ENCODE peak calls at places on chromosomes 16 and 17, in six cellular contexts. K, Z, I, O, F and J are unnamed samples.

GRCh38 chr17:44940321-44940720 is 7.3 kb downstream of the KIF18B start:
- DNase-seq in Z (peak), F (no peak), I (no peak), K (peak), O (peak), J (no peak)

GRCh38 chr16:63690961-63691360 is 1430.9 kb downstream of the CDH11 start:
- DNase-seq in I (no peak), F (no peak), Z (no peak), K (no peak), O (no peak), J (no peak)

GRCh38 chr16:49472598-49472997 is 99.0 kb downstream of the C16orf78 start:
- DNase-seq in F (no peak), I (no peak), K (no peak), O (no peak), Z (no peak), J (peak)

GRCh38 chr17:34252890-34253525 is 2.1 kb upstream of the CCL2 start:
- DNase-seq in Z (no peak), I (no peak), O (no peak), K (peak), F (no peak), J (no peak)

GRCh38 chr17:27466748-27467375 is 10.6 kb downstream of the KSR1 start:
- DNase-seq in Z (no peak), O (no peak), F (no peak), K (no peak), I (no peak), J (no peak)

GRCh38 chr17:78748730-78749317 is 33.2 kb downstream of the CYTH1 start:
- DNase-seq in O (peak), I (peak), F (peak), K (peak), Z (peak), J (no peak)

GRCh38 chr16:56726283-56726682 is 3.6 kb upstream of the NUP93 start:
- DNase-seq in O (no peak), F (no peak), I (no peak), K (no peak), Z (no peak), J (no peak)

GRCh38 chr17:78559749-78560368 is 17.3 kb downstream of the DNAH17 start:
- DNase-seq in K (no peak), O (peak), F (no peak), I (no peak), Z (peak), J (no peak)

GRCh38 chr16:67883872-67884261 is 818 bp upstream of the NRN1L start:
- DNase-seq in F (peak), Z (peak), O (peak), K (peak), I (peak), J (peak)

GRCh38 chr17:68455756-68456528 is 1.4 kb downstream of the WIPI1 start:
- DNase-seq in K (peak), O (peak), F (peak), I (no peak), Z (peak), J (peak)

GRCh38 chr16:67386861-67387455 is 6.3 kb downstream of the TPPP3 start:
- DNase-seq in Z (no peak), I (no peak), O (no peak), F (no peak), K (no peak), J (no peak)

GRCh38 chr16:90037202-90037765 is 18.0 kb upstream of the DBNDD1 start:
- DNase-seq in O (no peak), K (no peak), F (no peak), I (no peak), Z (no peak), J (no peak)

GRCh38 chr16:67961551-67961957 is 6.9 kb downstream of the SLC12A4 start:
- DNase-seq in K (no peak), F (peak), I (no peak), O (peak), Z (peak), J (no peak)

GRCh38 chr17:49290690-49291326 is 60.2 kb upstream of the PHOSPHO1 start:
- DNase-seq in Z (peak), K (peak), O (no peak), I (peak), F (no peak), J (no peak)

GRCh38 chr17:34306466-34306865 is 12.8 kb upstream of the CCL8 start:
- DNase-seq in Z (peak), I (no peak), K (peak), O (peak), F (no peak), J (peak)

GRCh38 chr17:77088455-77089117 is 52.2 kb upstream of the SEC14L1 start:
- DNase-seq in F (peak), O (peak), K (peak), I (peak), Z (peak), J (peak)

GRCh38 chr17:46717999-46718398 is 100.5 kb downstream of the WNT3 start:
- DNase-seq in F (no peak), Z (no peak), O (no peak), I (no peak), K (no peak), J (no peak)

GRCh38 chr16:88375236-88376052 is 7.3 kb upstream of the ZNF469 start:
- DNase-seq in O (no peak), F (no peak), Z (no peak), I (no peak), K (no peak), J (no peak)

GRCh38 chr16:88969361-88969831 is 7.6 kb downstream of the CBFA2T3 start:
- DNase-seq in I (no peak), Z (no peak), O (no peak), K (no peak), F (no peak), J (no peak)

GRCh38 chr16:67120025-67120424 is 10.3 kb downstream of the PHAF1 start:
- DNase-seq in I (no peak), Z (peak), O (no peak), K (no peak), F (no peak), J (no peak)

GRCh38 chr17:62807812-62808575 is at the start of gene MARCHF10:
- DNase-seq in Z (peak), O (peak), I (peak), F (no peak), K (peak), J (peak)

GRCh38 chr16:48115299-48115698 is 40.5 kb downstream of the ABCC12 start:
- DNase-seq in F (no peak), K (no peak), O (no peak), Z (no peak), I (no peak), J (no peak)

GRCh38 chr16:75593825-75594820 is 27.9 kb downstream of the GABARAPL2 start:
- DNase-seq in Z (peak), F (no peak), I (no peak), K (peak), O (no peak), J (no peak)

GRCh38 chr16:28878083-28878926 is at the start of gene ATP2A1:
- DNase-seq in Z (no peak), K (no peak), I (no peak), O (no peak), F (no peak), J (no peak)

GRCh38 chr17:304461-304860 is 48.1 kb downstream of the RPH3AL start:
- DNase-seq in K (peak), O (no peak), F (peak), I (no peak), Z (no peak), J (no peak)

GRCh38 chr17:75277664-75278071 is 6.6 kb upstream of the MIF4GD start:
- DNase-seq in K (peak), O (no peak), I (no peak), Z (peak), F (no peak), J (no peak)

GRCh38 chr16:3045758-3046505 is 429 bp upstream of the MMP25 start:
- DNase-seq in Z (no peak), F (no peak), O (no peak), I (no peak), K (no peak), J (no peak)

GRCh38 chr16:4214215-4214621 is 27.7 kb downstream of the SRL start:
- DNase-seq in K (peak), I (no peak), O (no peak), Z (peak), F (no peak), J (peak)

GRCh38 chr16:84584678-84585077 is 33.2 kb downstream of the COTL1 start:
- DNase-seq in K (no peak), O (no peak), Z (no peak), F (no peak), I (no peak), J (no peak)

GRCh38 chr17:58376472-58376921 is 24.5 kb upstream of the SUPT4H1 start:
- DNase-seq in F (no peak), O (no peak), Z (no peak), K (no peak), I (no peak), J (no peak)

GRCh38 chr17:36937001-36937960 is at the start of gene LHX1:
- DNase-seq in K (no peak), Z (no peak), I (no peak), F (no peak), O (no peak), J (no peak)

GRCh38 chr17:15966183-15966878 is 21.4 kb downstream of the ADORA2B start:
- DNase-seq in I (peak), O (peak), Z (peak), F (peak), K (peak), J (peak)

GRCh38 chr16:49881890-49882289 is 26.0 kb upstream of the ZNF423 start:
- DNase-seq in F (no peak), O (peak), Z (no peak), K (no peak), I (no peak), J (no peak)

GRCh38 chr16:230949-231348 is 1.7 kb upstream of the LUC7L start:
- DNase-seq in I (no peak), F (no peak), O (no peak), K (no peak), Z (no peak), J (no peak)

GRCh38 chr17:2965621-2966275 is 97.7 kb downstream of the OR1D5 start:
- DNase-seq in Z (peak), I (no peak), O (peak), F (peak), K (peak), J (no peak)

GRCh38 chr16:14958970-14959369 is 15.9 kb upstream of the PDXDC1 start:
- DNase-seq in K (peak), F (no peak), Z (peak), O (no peak), I (no peak), J (no peak)

GRCh38 chr16:74298104-74298503 is 1.5 kb downstream of the PSMD7 start:
- DNase-seq in O (no peak), F (peak), K (no peak), I (no peak), Z (peak), J (no peak)
- H3K27ac ChIP-seq in O (no peak), F (peak), K (no peak), I (no peak), Z (peak), J (no peak)

GRCh38 chr16:53530046-53530445 is 27.0 kb upstream of the AKTIP start:
- DNase-seq in I (no peak), K (no peak), F (no peak), O (no peak), Z (no peak), J (no peak)
- H3K27ac ChIP-seq in I (no peak), K (no peak), F (no peak), O (no peak), Z (no peak), J (no peak)

DNA sequence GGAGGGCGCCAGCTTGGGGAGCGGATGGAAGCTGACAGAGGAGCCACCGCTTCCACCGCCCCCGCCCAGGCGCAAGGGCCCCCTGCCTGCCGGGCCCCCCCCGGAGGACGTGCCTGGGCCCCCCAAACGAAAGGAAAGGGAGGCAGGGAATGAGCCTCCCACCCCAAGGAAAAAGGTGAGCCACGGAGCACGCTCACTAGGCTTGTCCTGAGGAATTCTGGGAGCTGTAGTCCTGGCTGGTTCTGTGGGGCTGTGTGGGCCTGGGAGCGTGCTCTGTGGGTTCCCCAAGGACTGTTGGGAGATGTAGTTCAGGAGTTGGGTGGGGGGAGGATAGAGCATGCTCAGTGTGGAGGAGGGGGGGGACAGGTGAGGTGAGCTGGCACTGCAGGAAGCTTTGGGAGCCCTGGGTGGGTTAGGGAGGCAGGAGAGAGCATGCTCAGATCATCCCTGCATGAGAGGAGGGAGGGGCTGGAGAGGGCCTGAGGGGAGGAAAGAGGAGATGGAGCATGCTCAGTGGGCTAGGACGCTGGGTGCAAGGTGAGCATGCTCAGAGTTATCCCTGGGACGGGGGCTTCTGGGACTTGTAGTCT is 4.5 kb downstream of the FBXL19 start:
- DNase-seq in O (peak), Z (peak), F (peak), K (peak), I (peak), J (no peak)
- H3K27ac ChIP-seq in O (no peak), Z (no peak), F (peak), K (no peak), I (no peak), J (no peak)

DNA sequence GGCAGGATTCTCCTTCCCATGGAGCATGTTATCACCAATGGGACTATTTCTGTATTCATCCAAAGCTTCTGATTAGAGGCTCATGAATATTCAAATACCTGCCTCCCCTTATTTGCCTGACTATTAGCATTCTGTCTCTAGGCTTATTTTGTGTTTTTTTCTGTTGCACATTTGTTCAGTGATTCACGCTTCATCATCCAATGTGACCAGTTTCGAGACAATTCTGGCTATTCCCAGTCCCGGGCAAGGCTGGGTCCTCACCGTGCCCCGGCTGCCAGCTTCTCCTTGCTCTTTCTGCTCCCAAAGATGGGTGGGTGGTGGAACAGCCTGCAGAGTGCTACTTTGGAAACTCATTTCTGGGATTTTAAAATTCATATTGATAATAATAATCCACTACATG is 117.1 kb upstream of the CDH13 start:
- DNase-seq in Z (no peak), I (no peak), K (peak), F (no peak), O (no peak), J (no peak)
- H3K27ac ChIP-seq in Z (no peak), I (no peak), K (no peak), F (no peak), O (no peak), J (no peak)

GRCh38 chr17:81081217-81081616 is 46.3 kb downstream of the BAIAP2 start:
- DNase-seq in K (no peak), I (no peak), Z (no peak), O (no peak), F (no peak), J (no peak)
- H3K27ac ChIP-seq in K (no peak), I (no peak), Z (no peak), O (no peak), F (peak), J (no peak)